ENCODE peak calls at places on chromosome 16, in six cellular contexts. One of them, this sample, is unnamed.

GRCh38 chr16:4811242-4811641 is 8.8 kb upstream of the ROGDI start:
- DNase-seq in bronchial epithelial cell: no peak
- DNase-seq in transverse colon: no peak
- DNase-seq in Panc1: no peak
- DNase-seq in cardiac muscle cell: no peak
- DNase-seq in esophagus squamous epithelium: no peak
- DNase-seq in this sample: no peak

GRCh38 chr16:1698680-1699079 is 7.3 kb upstream of the MAPK8IP3 start:
- DNase-seq in bronchial epithelial cell: no peak
- DNase-seq in transverse colon: no peak
- DNase-seq in Panc1: no peak
- DNase-seq in cardiac muscle cell: no peak
- DNase-seq in esophagus squamous epithelium: no peak
- DNase-seq in this sample: no peak

GRCh38 chr16:54216268-54217187 is 70.1 kb downstream of the IRX3 start:
- DNase-seq in bronchial epithelial cell: no peak
- DNase-seq in transverse colon: no peak
- DNase-seq in Panc1: no peak
- DNase-seq in cardiac muscle cell: peak
- DNase-seq in esophagus squamous epithelium: no peak
- DNase-seq in this sample: no peak

GRCh38 chr16:28603381-28604185 is 6.3 kb downstream of the SULT1A1 start:
- DNase-seq in bronchial epithelial cell: no peak
- DNase-seq in transverse colon: no peak
- DNase-seq in Panc1: no peak
- DNase-seq in cardiac muscle cell: no peak
- DNase-seq in esophagus squamous epithelium: no peak
- DNase-seq in this sample: no peak

GRCh38 chr16:53534206-53534605 is 31.2 kb upstream of the AKTIP start:
- DNase-seq in bronchial epithelial cell: no peak
- DNase-seq in transverse colon: no peak
- DNase-seq in Panc1: no peak
- DNase-seq in cardiac muscle cell: no peak
- DNase-seq in esophagus squamous epithelium: no peak
- DNase-seq in this sample: no peak

GRCh38 chr16:48963306-48963705 is 318.3 kb downstream of the CBLN1 start:
- DNase-seq in bronchial epithelial cell: peak
- DNase-seq in transverse colon: no peak
- DNase-seq in Panc1: no peak
- DNase-seq in cardiac muscle cell: no peak
- DNase-seq in esophagus squamous epithelium: no peak
- DNase-seq in this sample: no peak

GRCh38 chr16:74446866-74447265 is 25.6 kb upstream of the CLEC18B start:
- DNase-seq in bronchial epithelial cell: no peak
- DNase-seq in transverse colon: no peak
- DNase-seq in Panc1: no peak
- DNase-seq in cardiac muscle cell: no peak
- DNase-seq in esophagus squamous epithelium: no peak
- DNase-seq in this sample: no peak

GRCh38 chr16:47888142-47888541 is 267.7 kb downstream of the ABCC12 start:
- DNase-seq in bronchial epithelial cell: peak
- DNase-seq in transverse colon: no peak
- DNase-seq in Panc1: no peak
- DNase-seq in cardiac muscle cell: no peak
- DNase-seq in esophagus squamous epithelium: no peak
- DNase-seq in this sample: no peak

GRCh38 chr16:57127836-57128235 is 35.5 kb downstream of the CPNE2 start:
- DNase-seq in bronchial epithelial cell: no peak
- DNase-seq in transverse colon: no peak
- DNase-seq in Panc1: no peak
- DNase-seq in cardiac muscle cell: no peak
- DNase-seq in esophagus squamous epithelium: no peak
- DNase-seq in this sample: no peak
- H3K4me3 ChIP-seq in bronchial epithelial cell: no peak
- H3K4me3 ChIP-seq in transverse colon: no peak
- H3K4me3 ChIP-seq in Panc1: no peak
- H3K4me3 ChIP-seq in cardiac muscle cell: no peak
- H3K4me3 ChIP-seq in esophagus squamous epithelium: no peak
- H3K4me3 ChIP-seq in this sample: no peak

GRCh38 chr16:78762222-78762621 is 662.8 kb downstream of the WWOX start:
- DNase-seq in bronchial epithelial cell: peak
- DNase-seq in transverse colon: no peak
- DNase-seq in Panc1: no peak
- DNase-seq in cardiac muscle cell: no peak
- DNase-seq in esophagus squamous epithelium: no peak
- DNase-seq in this sample: no peak

GRCh38 chr16:78751601-78752000 is 652.1 kb downstream of the WWOX start:
- DNase-seq in bronchial epithelial cell: no peak
- DNase-seq in transverse colon: no peak
- DNase-seq in Panc1: no peak
- DNase-seq in cardiac muscle cell: no peak
- DNase-seq in esophagus squamous epithelium: no peak
- DNase-seq in this sample: no peak

GRCh38 chr16:78761427-78761826 is 662.0 kb downstream of the WWOX start:
- DNase-seq in bronchial epithelial cell: no peak
- DNase-seq in transverse colon: no peak
- DNase-seq in Panc1: no peak
- DNase-seq in cardiac muscle cell: no peak
- DNase-seq in esophagus squamous epithelium: no peak
- DNase-seq in this sample: no peak

GRCh38 chr16:78750611-78751010 is 651.2 kb downstream of the WWOX start:
- DNase-seq in bronchial epithelial cell: no peak
- DNase-seq in transverse colon: no peak
- DNase-seq in Panc1: no peak
- DNase-seq in cardiac muscle cell: no peak
- DNase-seq in esophagus squamous epithelium: no peak
- DNase-seq in this sample: no peak

DNA sequence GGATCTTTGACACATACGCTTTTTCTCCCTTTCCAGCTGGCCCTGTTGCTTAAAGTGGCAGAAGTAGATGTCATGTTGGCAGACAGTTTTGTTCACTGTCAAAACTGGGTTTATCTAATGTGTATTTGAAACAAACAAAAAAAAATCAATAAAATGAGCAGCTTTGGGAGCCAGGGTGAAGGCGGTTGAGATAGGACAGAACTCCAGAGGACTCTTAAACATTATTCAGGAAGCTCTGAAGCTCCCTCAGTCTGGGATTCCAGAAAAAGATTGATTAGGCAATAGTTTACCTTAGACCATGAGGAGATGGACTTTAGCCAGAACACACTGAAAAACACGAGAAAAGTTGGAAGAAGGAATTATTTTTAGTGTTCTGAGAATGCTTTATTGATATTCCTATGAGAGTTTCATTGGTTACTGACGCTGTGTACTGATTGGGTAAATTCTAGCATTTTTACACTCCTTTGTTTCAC is 656.8 kb downstream of the WWOX start:
- DNase-seq in bronchial epithelial cell: no peak
- DNase-seq in transverse colon: no peak
- DNase-seq in Panc1: no peak
- DNase-seq in cardiac muscle cell: no peak
- DNase-seq in esophagus squamous epithelium: no peak
- DNase-seq in this sample: no peak
- H3K4me3 ChIP-seq in bronchial epithelial cell: no peak
- H3K4me3 ChIP-seq in transverse colon: no peak
- H3K4me3 ChIP-seq in Panc1: no peak
- H3K4me3 ChIP-seq in cardiac muscle cell: no peak
- H3K4me3 ChIP-seq in esophagus squamous epithelium: no peak
- H3K4me3 ChIP-seq in this sample: no peak

GRCh38 chr16:12871784-12872183 is 29.6 kb upstream of the SHISA9 start:
- DNase-seq in bronchial epithelial cell: no peak
- DNase-seq in transverse colon: no peak
- DNase-seq in Panc1: no peak
- DNase-seq in cardiac muscle cell: no peak
- DNase-seq in esophagus squamous epithelium: no peak
- DNase-seq in this sample: no peak
- H3K4me3 ChIP-seq in bronchial epithelial cell: no peak
- H3K4me3 ChIP-seq in transverse colon: no peak
- H3K4me3 ChIP-seq in Panc1: no peak
- H3K4me3 ChIP-seq in cardiac muscle cell: no peak
- H3K4me3 ChIP-seq in esophagus squamous epithelium: no peak
- H3K4me3 ChIP-seq in this sample: no peak

GRCh38 chr16:3017806-3018506 is at the start of gene CLDN6:
- DNase-seq in bronchial epithelial cell: no peak
- DNase-seq in transverse colon: peak
- DNase-seq in Panc1: no peak
- DNase-seq in cardiac muscle cell: peak
- DNase-seq in esophagus squamous epithelium: no peak
- DNase-seq in this sample: no peak
- H3K4me3 ChIP-seq in bronchial epithelial cell: no peak
- H3K4me3 ChIP-seq in transverse colon: no peak
- H3K4me3 ChIP-seq in Panc1: no peak
- H3K4me3 ChIP-seq in cardiac muscle cell: peak
- H3K4me3 ChIP-seq in esophagus squamous epithelium: no peak
- H3K4me3 ChIP-seq in this sample: no peak

DNA sequence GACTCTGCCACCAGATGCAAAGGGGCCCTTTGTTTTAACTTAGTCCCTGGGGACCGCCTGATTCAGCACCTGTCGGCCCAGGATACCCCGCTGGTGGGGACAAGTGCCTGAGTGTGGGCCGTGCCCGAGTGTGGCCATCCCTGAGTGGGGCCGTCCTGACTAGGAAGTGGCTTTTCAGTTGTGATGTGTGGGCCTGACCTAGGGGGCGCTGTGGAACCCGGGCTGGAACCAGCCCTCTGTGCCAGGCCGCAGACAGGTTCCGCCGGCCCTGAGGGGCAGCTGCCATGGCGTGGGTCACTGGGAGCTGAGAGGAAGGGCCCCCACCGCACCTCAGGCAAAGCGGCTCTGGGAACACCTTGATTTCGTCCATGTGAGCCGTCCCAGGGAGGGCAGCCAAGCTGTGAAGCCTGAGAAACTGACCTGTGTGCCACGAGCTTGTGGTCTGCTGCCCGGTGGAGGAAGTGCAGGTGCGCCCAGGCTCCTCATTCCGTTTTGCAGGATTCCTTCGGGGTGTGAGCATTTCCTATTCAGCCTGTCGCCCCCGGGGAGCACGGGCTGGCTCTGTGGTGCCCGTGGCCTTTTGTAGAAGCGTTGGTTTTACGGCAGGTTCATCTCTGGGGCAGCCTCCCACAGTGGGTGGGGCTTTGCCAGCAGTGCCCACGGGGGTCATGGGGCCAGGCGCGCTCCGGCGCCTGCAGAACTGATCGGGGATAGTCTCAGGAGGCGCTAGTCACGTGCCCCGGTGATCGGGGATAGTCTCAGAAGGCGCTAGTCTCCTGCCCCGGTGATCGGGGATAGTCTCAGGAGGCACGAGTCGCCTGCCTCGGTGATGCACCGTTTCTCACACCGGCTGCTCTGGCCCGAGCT is 5.3 kb downstream of the RPL13 start:
- DNase-seq in bronchial epithelial cell: peak
- DNase-seq in transverse colon: peak
- DNase-seq in Panc1: no peak
- DNase-seq in cardiac muscle cell: peak
- DNase-seq in esophagus squamous epithelium: no peak
- DNase-seq in this sample: no peak
- H3K4me3 ChIP-seq in bronchial epithelial cell: no peak
- H3K4me3 ChIP-seq in transverse colon: no peak
- H3K4me3 ChIP-seq in Panc1: peak
- H3K4me3 ChIP-seq in cardiac muscle cell: no peak
- H3K4me3 ChIP-seq in esophagus squamous epithelium: peak
- H3K4me3 ChIP-seq in this sample: peak